ENCODE peak calls at places on chromosomes 3 and 15, in eight cellular contexts. S is naive thymus-derived CD8-positive, alpha-beta T cell; G is thyroid gland; W is NCI-H2081 treated with DMSO at 0.1 percent for 48 hours; X is islet precursor cell; T is GM13977; M is cardiac fibroblast; N is neural crest cell. Z is an unnamed sample.

GRCh38 chr3:146177072-146177936 is 16.3 kb upstream of the PLOD2 start:
- DNase-seq in X (no peak), W (no peak), T (no peak), G (no peak), M (no peak), S (no peak), N (no peak), Z (no peak)

GRCh38 chr3:32226875-32227500 is 11.5 kb upstream of the CMTM8 start:
- DNase-seq in X (no peak), S (no peak), W (no peak), M (peak), G (no peak), T (no peak), N (no peak), Z (no peak)

GRCh38 chr15:101172421-101173097 is 79.3 kb downstream of the CHSY1 start:
- DNase-seq in G (no peak), W (no peak), T (no peak), S (no peak), M (peak), X (no peak), N (no peak), Z (no peak)

GRCh38 chr3:54122046-54122801 is at the start of gene CACNA2D3:
- DNase-seq in W (no peak), S (no peak), M (peak), N (peak), X (peak), T (peak), G (peak), Z (no peak)

GRCh38 chr3:134879991-134880390 is 84.9 kb downstream of the EPHB1 start:
- DNase-seq in M (no peak), N (no peak), S (no peak), X (peak), W (no peak), G (no peak), T (no peak), Z (no peak)

GRCh38 chr3:161508852-161509477 is 12.4 kb downstream of the OTOL1 start:
- DNase-seq in N (no peak), W (no peak), G (no peak), M (peak), T (peak), S (no peak), X (no peak), Z (no peak)

GRCh38 chr15:85463273-85463937 is 83.0 kb downstream of the AKAP13 start:
- DNase-seq in M (no peak), S (no peak), W (no peak), N (no peak), G (no peak), X (no peak), T (no peak), Z (no peak)

GRCh38 chr3:32961189-32961715 is 9.8 kb downstream of the CCR4 start:
- DNase-seq in X (peak), N (no peak), M (no peak), W (no peak), G (no peak), S (no peak), T (no peak), Z (no peak)

GRCh38 chr15:52790166-52790708 is at the start of gene ONECUT1:
- DNase-seq in T (peak), W (peak), N (peak), S (no peak), M (peak), G (peak), X (peak), Z (no peak)

GRCh38 chr15:67307156-67307555 is 52.6 kb downstream of the IQCH start:
- DNase-seq in T (no peak), M (no peak), N (no peak), W (no peak), G (no peak), X (no peak), S (no peak), Z (no peak)

GRCh38 chr15:97084650-97085049 is 754.1 kb downstream of the NR2F2 start:
- DNase-seq in N (no peak), S (no peak), T (no peak), G (no peak), M (no peak), W (no peak), X (no peak), Z (no peak)

GRCh38 chr15:74626752-74627692 is 11.4 kb downstream of the CLK3 start:
- DNase-seq in X (no peak), S (no peak), M (no peak), W (no peak), G (no peak), T (no peak), N (no peak), Z (no peak)

GRCh38 chr3:8328971-8329370 is 172.7 kb upstream of the LMCD1 start:
- DNase-seq in T (no peak), W (peak), N (no peak), X (no peak), S (no peak), M (no peak), G (no peak), Z (no peak)

GRCh38 chr15:31393441-31394091 is 66.9 kb downstream of the KLF13 start:
- DNase-seq in S (no peak), N (no peak), X (no peak), W (no peak), T (no peak), G (no peak), M (no peak), Z (no peak)

GRCh38 chr3:46284981-46285683 is 42.9 kb downstream of the CCR3 start:
- DNase-seq in N (no peak), G (no peak), X (no peak), M (peak), S (no peak), T (no peak), W (no peak), Z (no peak)

GRCh38 chr3:160343132-160343531 is 55.9 kb downstream of the IFT80 start:
- DNase-seq in X (no peak), S (no peak), T (peak), N (no peak), W (peak), M (peak), G (no peak), Z (no peak)

GRCh38 chr15:66126057-66126855 is 127.3 kb downstream of the MEGF11 start:
- DNase-seq in T (no peak), N (no peak), M (no peak), S (no peak), X (no peak), W (no peak), G (no peak), Z (no peak)

GRCh38 chr15:71182522-71182921 is 67.3 kb downstream of the THSD4 start:
- DNase-seq in G (no peak), W (no peak), S (no peak), T (no peak), X (no peak), M (peak), N (no peak), Z (no peak)

GRCh38 chr3:87320748-87321634 is 44.6 kb upstream of the POU1F1 start:
- DNase-seq in X (peak), T (no peak), G (no peak), W (peak), S (no peak), M (no peak), N (no peak), Z (no peak)

GRCh38 chr3:18098960-18099587 is 326.1 kb downstream of the SATB1 start:
- DNase-seq in G (no peak), X (peak), M (peak), W (no peak), T (no peak), N (no peak), S (no peak), Z (peak)

GRCh38 chr3:171640520-171641412 is 169.5 kb downstream of the PLD1 start:
- DNase-seq in X (peak), T (no peak), G (peak), N (no peak), M (peak), S (no peak), W (no peak), Z (no peak)

Z was measured in epithelial cell of proximal tubule.